ENCODE peak calls at places on chromosomes 13 and 19, in seven cellular contexts. A, R, H, U, X, M and G are unnamed samples.

GRCh38 chr13:109844396-109844795 is 58.0 kb upstream of the IRS2 start:
- DNase-seq in A (no peak), U (no peak), M (peak), R (no peak), H (no peak), X (peak), G (peak)

GRCh38 chr19:57566396-57567256 is 7.0 kb upstream of the ZNF550 start:
- DNase-seq in H (peak), U (no peak), A (no peak), M (no peak), R (peak), X (peak), G (peak)

GRCh38 chr19:34217952-34218817 is 36.2 kb upstream of the GARRE1 start:
- DNase-seq in M (peak), H (peak), A (peak), U (no peak), R (peak), X (peak), G (peak)

GRCh38 chr19:42030605-42031004 is 36.6 kb upstream of the ATP1A3 start:
- DNase-seq in U (no peak), R (no peak), A (no peak), X (no peak), H (no peak), M (no peak), G (no peak)

GRCh38 chr19:11931051-11931450 is 6.1 kb downstream of the ZNF700 start:
- DNase-seq in A (no peak), R (no peak), U (no peak), M (no peak), X (peak), H (no peak), G (no peak)

GRCh38 chr19:33828266-33829075 is 31.8 kb downstream of the KCTD15 start:
- DNase-seq in U (no peak), X (no peak), H (no peak), R (no peak), A (no peak), M (no peak), G (no peak)

GRCh38 chr13:37681295-37682032 is 82.9 kb upstream of the POSTN start:
- DNase-seq in A (no peak), X (peak), M (no peak), R (peak), U (no peak), H (no peak), G (peak)

GRCh38 chr13:107351305-107351704 is 783.4 kb upstream of the ARGLU1 start:
- DNase-seq in M (no peak), U (no peak), A (no peak), X (no peak), R (peak), H (no peak), G (no peak)

GRCh38 chr19:38683393-38684077 is 36.1 kb downstream of the ACTN4 start:
- DNase-seq in M (peak), A (peak), X (peak), H (peak), U (no peak), R (peak), G (peak)

GRCh38 chr13:106533940-106534843 is 1.3 kb downstream of the EFNB2 start:
- DNase-seq in U (peak), R (peak), H (no peak), A (peak), M (peak), X (peak), G (peak)

GRCh38 chr13:48446454-48446853 is 33.5 kb upstream of the LPAR6 start:
- DNase-seq in H (no peak), X (peak), R (peak), U (no peak), A (no peak), M (no peak), G (peak)

GRCh38 chr13:30125422-30126073 is 181.8 kb downstream of the KATNAL1 start:
- DNase-seq in U (no peak), R (peak), A (no peak), X (peak), M (peak), H (peak), G (peak)

GRCh38 chr19:35038623-35039512 is 2.7 kb upstream of the HPN start:
- DNase-seq in U (no peak), X (no peak), M (no peak), R (no peak), H (no peak), A (no peak), G (no peak)

GRCh38 chr19:48738557-48739399 is 1.6 kb downstream of the RASIP1 start:
- DNase-seq in A (peak), U (peak), H (peak), M (peak), R (peak), X (peak), G (peak)

GRCh38 chr19:48739400-48739825 is 997 bp downstream of the RASIP1 start:
- DNase-seq in H (no peak), A (no peak), X (no peak), M (no peak), U (no peak), R (no peak), G (no peak)

GRCh38 chr19:48739835-48740704 is at the start of gene RASIP1:
- DNase-seq in U (peak), A (no peak), M (no peak), X (no peak), R (no peak), H (no peak), G (no peak)

GRCh38 chr19:48735031-48735615 is 5.3 kb downstream of the RASIP1 start:
- DNase-seq in A (no peak), H (peak), R (no peak), X (no peak), M (no peak), U (no peak), G (peak)

GRCh38 chr19:48737360-48737998 is 2.9 kb downstream of the RASIP1 start:
- DNase-seq in U (no peak), H (peak), X (no peak), M (peak), A (no peak), R (no peak), G (no peak)
- H3K4me3 ChIP-seq in U (peak), H (no peak), X (no peak), M (peak), A (no peak), R (no peak), G (no peak)

GRCh38 chr19:32719611-32720059 is at the start of gene TDRD12:
- DNase-seq in R (no peak), M (no peak), A (no peak), H (peak), X (no peak), U (peak), G (no peak)
- TF ChIP-seq CTCF in R (no peak), M (no peak), A (no peak), H (peak), X (no peak), U (no peak), G (no peak)

GRCh38 chr13:66948910-66949309 is 281.2 kb downstream of the PCDH9 start:
- DNase-seq in X (no peak), H (no peak), R (no peak), A (no peak), M (no peak), U (no peak), G (no peak)
- H3K4me3 ChIP-seq in X (no peak), H (no peak), R (no peak), A (no peak), M (no peak), U (no peak), G (no peak)

GRCh38 chr13:99378985-99379734 is 72.0 kb upstream of the GPR183 start:
- DNase-seq in R (no peak), U (no peak), A (no peak), M (no peak), H (no peak), X (no peak), G (no peak)
- TF ChIP-seq CTCF in R (no peak), U (no peak), A (no peak), M (no peak), H (no peak), X (no peak), G (no peak)

GRCh38 chr13:27171830-27172494 is 351 bp upstream of the USP12 start:
- DNase-seq in X (peak), H (peak), A (peak), R (peak), M (peak), U (peak), G (peak)

GRCh38 chr13:27171244-27171829 is at the start of gene USP12:
- DNase-seq in H (no peak), R (no peak), X (no peak), M (no peak), U (peak), A (no peak), G (no peak)

GRCh38 chr13:27170221-27170520 is 1.4 kb downstream of the USP12 start:
- DNase-seq in R (peak), M (no peak), H (no peak), U (no peak), A (no peak), X (peak), G (peak)

GRCh38 chr13:27170521-27171243 is 929 bp downstream of the USP12 start:
- DNase-seq in U (peak), A (peak), H (peak), M (peak), X (no peak), R (peak), G (peak)

DNA sequence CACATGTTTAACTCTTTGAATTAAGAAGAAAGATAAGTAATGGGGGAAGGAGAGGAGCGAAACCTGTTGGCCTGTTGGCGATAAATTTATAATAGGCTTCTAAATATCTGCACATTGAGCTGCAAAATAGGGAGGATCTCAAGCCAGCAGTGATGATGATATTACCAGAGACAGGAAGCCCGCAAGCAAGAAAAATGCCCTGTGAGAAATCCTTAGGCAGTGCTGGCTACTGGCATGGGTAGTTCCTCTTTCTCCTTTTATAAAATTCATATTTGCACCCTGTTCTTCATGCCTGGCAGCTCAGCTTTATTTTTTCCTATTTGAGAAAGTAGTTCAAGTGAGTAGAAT is 858 bp upstream of the USP12 start:
- DNase-seq in H (peak), U (no peak), X (no peak), R (peak), M (no peak), A (no peak), G (peak)
- H3K4me3 ChIP-seq in H (peak), U (peak), X (peak), R (peak), M (peak), A (peak), G (peak)

DNA sequence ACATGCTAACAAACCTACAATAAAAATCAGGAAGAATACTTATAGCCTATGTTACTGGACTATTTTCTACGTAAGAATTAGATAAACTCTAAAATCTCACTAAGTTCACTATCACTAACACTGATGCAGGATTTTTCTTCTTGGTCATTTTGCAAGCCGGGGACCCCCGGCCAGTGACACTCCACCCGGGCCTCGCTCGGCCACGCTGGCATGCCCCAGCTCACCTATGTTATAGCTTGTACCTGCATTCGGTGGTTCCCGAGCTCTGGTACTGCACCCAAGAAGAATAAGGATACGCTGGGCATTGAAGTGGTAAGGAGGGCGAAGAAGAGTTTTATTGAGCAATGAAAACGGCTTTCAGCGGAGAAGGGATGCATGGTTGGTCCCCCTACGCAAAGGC is 245.3 kb upstream of the NBEA start:
- DNase-seq in M (no peak), H (no peak), X (no peak), U (no peak), A (no peak), R (no peak), G (no peak)
- TF ChIP-seq CTCF in M (no peak), H (no peak), X (no peak), U (no peak), A (no peak), R (no peak), G (no peak)

DNA sequence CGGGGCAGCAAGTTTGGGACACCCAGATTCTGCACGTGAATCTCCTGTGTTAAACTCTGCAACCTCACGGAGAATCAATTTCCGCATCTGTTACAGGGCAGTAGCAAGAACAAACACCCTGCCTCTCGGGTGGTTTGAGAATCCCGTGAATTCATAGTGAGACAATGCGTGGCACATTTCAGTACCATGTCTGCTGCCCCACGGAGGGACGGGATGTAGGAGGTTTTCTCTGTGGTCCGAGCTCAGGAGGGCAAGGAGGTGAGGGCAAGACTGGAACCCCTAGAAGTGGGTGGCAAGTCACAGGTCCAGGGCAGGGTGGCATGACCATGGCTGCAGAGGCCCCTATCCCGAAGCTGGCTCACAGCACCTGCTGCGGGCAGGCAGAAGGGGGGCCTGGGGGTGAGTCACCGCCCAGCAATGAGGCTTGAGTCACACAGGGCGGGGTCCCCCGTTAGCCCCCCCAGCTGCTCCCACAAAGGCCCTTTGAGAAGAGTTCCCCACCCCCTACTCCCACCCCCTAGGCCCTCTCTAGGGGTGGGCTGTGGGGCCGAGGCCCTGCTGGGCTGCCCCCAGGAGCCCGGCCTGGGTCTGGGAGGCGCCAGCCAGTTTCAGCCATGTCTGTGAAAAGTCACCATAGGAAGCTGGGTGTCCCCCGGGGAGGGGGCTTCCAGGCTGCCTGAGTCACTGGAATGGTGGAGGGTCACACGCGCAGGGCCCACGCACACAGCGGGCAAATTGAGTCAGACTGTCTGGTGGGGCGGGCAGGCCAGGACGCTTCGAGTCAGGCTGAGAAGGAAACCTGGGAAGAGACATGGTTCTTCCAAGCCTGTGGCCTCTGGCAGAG is 25.8 kb upstream of the NANOS3 start:
- DNase-seq in R (peak), A (peak), M (peak), H (peak), U (peak), X (peak), G (peak)
- H3K4me3 ChIP-seq in R (peak), A (peak), M (peak), H (peak), U (peak), X (peak), G (peak)

DNA sequence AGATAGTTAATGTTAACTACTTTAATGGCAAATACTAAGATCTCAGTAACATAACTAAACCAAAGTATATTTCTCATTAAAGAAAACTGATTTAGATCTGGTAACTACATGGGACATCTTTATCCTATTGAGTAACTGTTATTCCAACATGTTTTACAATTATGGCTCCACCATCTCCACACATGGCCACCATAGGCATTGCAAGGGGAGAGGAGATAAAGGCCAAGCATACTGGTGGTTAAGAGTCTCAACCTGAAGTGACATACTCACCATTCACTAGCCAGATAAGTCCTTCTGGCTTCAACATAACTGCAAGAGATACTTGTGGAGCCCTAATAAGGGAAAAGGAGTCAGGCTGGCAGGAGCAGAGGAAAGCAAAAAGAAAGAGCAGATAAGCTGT is 1586.4 kb upstream of the SPRY2 start:
- DNase-seq in R (no peak), U (no peak), X (no peak), A (no peak), H (peak), M (no peak), G (peak)
- TF ChIP-seq CTCF in R (no peak), U (no peak), X (no peak), A (no peak), H (no peak), M (no peak), G (peak)

GRCh38 chr13:97758317-97758716 is 195.2 kb upstream of the IPO5 start:
- DNase-seq in A (no peak), U (no peak), R (peak), M (no peak), X (peak), H (no peak), G (no peak)

GRCh38 chr13:97753269-97753668 is 200.2 kb upstream of the IPO5 start:
- DNase-seq in U (no peak), X (no peak), R (no peak), M (no peak), A (no peak), H (no peak), G (peak)

GRCh38 chr13:97751477-97751876 is 202.0 kb upstream of the IPO5 start:
- DNase-seq in A (no peak), U (no peak), M (no peak), X (no peak), R (no peak), H (no peak), G (no peak)

GRCh38 chr13:97757807-97758206 is 195.7 kb upstream of the IPO5 start:
- DNase-seq in R (peak), U (peak), X (peak), A (no peak), M (no peak), H (no peak), G (no peak)

DNA sequence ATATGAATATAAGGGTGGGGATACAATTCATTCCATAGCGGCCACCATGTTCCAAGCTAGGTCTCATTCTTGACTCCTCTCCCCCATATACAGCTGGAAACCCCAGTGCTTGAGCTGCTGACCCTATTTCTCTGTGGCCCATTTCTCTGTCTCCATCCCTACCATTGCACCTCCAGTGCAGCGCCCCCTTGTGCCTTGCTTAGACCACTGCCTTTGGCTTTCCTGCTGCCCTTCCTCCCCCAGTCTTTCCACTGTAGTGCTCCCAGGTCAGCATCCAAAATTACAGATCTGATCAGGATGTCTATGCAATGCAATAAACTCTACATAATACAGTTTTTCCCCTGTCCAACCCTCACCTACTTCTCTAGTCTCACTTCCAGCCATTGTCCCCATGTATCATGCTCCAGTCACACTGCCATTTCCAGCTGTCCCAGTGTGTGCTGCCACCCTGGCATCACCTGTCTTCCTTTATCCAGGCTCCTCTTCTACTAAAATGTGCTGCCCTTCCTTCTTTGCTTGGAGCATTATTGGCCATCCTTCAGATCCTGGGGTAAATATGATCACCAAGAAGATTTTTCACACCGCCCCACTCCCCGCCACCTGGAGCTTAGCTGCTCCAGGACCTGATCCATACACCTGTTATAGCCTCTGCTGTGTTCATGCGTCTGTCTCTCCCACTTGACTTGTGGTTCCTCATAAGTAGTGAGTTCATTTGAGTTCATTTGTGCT is 199.4 kb upstream of the IPO5 start:
- DNase-seq in X (no peak), U (no peak), M (no peak), H (no peak), R (no peak), A (no peak), G (no peak)
- H3K4me3 ChIP-seq in X (no peak), U (no peak), M (no peak), H (no peak), R (no peak), A (no peak), G (no peak)